ENCODE peak calls at places on chromosomes 13 and 19, in nine cellular contexts. U is SK-MEL-5; O is stimulated activated CD4-positive, alpha-beta T cell treated with anti-CD3 and anti-CD28 coated beads, Interleukin-15, amount 100 ng/mL, for 1 hour; Z is glomerular endothelial cell; R is CD14-positive monocyte; W is T follicular helper cell; B is stimulated activated CD8-positive, alpha-beta memory T cell treated with anti-CD3 and anti-CD28 coated beads, Interleukin-12 subunit alpha, Interleukin-12 subunit beta, amount 100 ng/mL, for 4 hours; T is lung microvascular endothelial cell; N is activated CD4-positive, alpha-beta T cell treated with anti-CD3 and anti-CD28 coated beads, Interleukin-2, amount 50 U/mL, for 4 hours. E is an unnamed sample.

GRCh38 chr19:17830567-17831418 is 9.5 kb upstream of the INSL3 start:
- DNase-seq in U (peak; percentile 80), O (no peak), Z (no peak), R (no peak), W (peak; percentile 32), B (no peak), T (peak; percentile 87), N (peak; percentile 25), E (no peak)

GRCh38 chr13:112170823-112171569 is 104.0 kb downstream of the SOX1 start:
- DNase-seq in U (no peak), O (no peak), Z (no peak), R (no peak), W (no peak), B (no peak), T (no peak), N (no peak), E (no peak)

GRCh38 chr13:43291289-43292055 is 268.1 kb downstream of the DNAJC15 start:
- DNase-seq in U (no peak), O (no peak), Z (no peak), R (no peak), W (no peak), B (no peak), T (no peak), N (no peak), E (no peak)

GRCh38 chr19:30393046-30393445 is 20.9 kb downstream of the ZNF536 start:
- DNase-seq in U (peak; percentile 13), O (no peak), Z (no peak), R (no peak), W (no peak), B (no peak), T (no peak), N (no peak), E (no peak)

GRCh38 chr13:67736646-67737420 is 506.7 kb upstream of the PCDH9 start:
- DNase-seq in U (peak; percentile 79), O (no peak), Z (no peak), R (no peak), W (no peak), B (no peak), T (no peak), N (no peak), E (no peak)

GRCh38 chr13:105338044-105338443 is 1197.4 kb downstream of the EFNB2 start:
- DNase-seq in U (no peak), O (no peak), Z (no peak), R (no peak), W (no peak), B (no peak), T (no peak), N (no peak), E (no peak)

GRCh38 chr19:48308695-48309586 is 16.4 kb upstream of the EMP3 start:
- DNase-seq in U (no peak), O (no peak), Z (no peak), R (no peak), W (no peak), B (no peak), T (peak; percentile 42), N (no peak), E (no peak)

GRCh38 chr19:15869109-15869555 is 28.7 kb downstream of the CYP4F2 start:
- DNase-seq in U (peak; percentile 69), O (peak; percentile 15), Z (no peak), R (no peak), W (peak; percentile 7), B (no peak), T (peak; percentile 58), N (peak; percentile 33), E (no peak)

GRCh38 chr13:97308735-97309429 is 86.7 kb downstream of the MBNL2 start:
- DNase-seq in U (no peak), O (no peak), Z (no peak), R (no peak), W (no peak), B (no peak), T (no peak), N (no peak), E (no peak)

GRCh38 chr19:58577581-58578429 is 4.7 kb upstream of the MZF1 start:
- DNase-seq in U (no peak), O (no peak), Z (no peak), R (peak; percentile 27), W (no peak), B (no peak), T (no peak), N (no peak), E (no peak)

GRCh38 chr19:49097453-49098288 is 12.4 kb downstream of the SNRNP70 start:
- DNase-seq in U (peak; percentile 83), O (peak; percentile 54), Z (no peak), R (peak; percentile 68), W (peak; percentile 65), B (peak; percentile 43), T (peak; percentile 78), N (peak; percentile 67), E (peak; percentile 77)

GRCh38 chr13:43377955-43378354 is 354.6 kb downstream of the DNAJC15 start:
- DNase-seq in U (no peak), O (no peak), Z (no peak), R (peak; percentile 53), W (no peak), B (no peak), T (peak; percentile 45), N (no peak), E (no peak)

GRCh38 chr13:50268500-50268899 is 253.3 kb downstream of the KCNRG start:
- DNase-seq in U (peak; percentile 33), O (no peak), Z (no peak), R (no peak), W (no peak), B (no peak), T (no peak), N (no peak), E (no peak)

GRCh38 chr13:101452519-101453485 is at the start of gene ITGBL1:
- DNase-seq in U (no peak), O (no peak), Z (no peak), R (no peak), W (no peak), B (no peak), T (peak; percentile 52), N (no peak), E (no peak)

GRCh38 chr19:28831464-28831863 is 381.5 kb downstream of the UQCRFS1 start:
- DNase-seq in U (no peak), O (no peak), Z (no peak), R (no peak), W (no peak), B (no peak), T (no peak), N (no peak), E (no peak)

GRCh38 chr19:756232-756631 is 5.3 kb downstream of the MISP start:
- DNase-seq in U (peak; percentile 55), O (no peak), Z (no peak), R (no peak), W (no peak), B (no peak), T (peak; percentile 24), N (no peak), E (no peak)

E was measured in memory B cell.